ENCODE peak calls at places on chromosomes 2 and 18, in seven cellular contexts. One of them, this sample, is unnamed.

GRCh38 chr18:79815657-79816056 is 17.9 kb downstream of the KCNG2 start:
- DNase-seq in uterus: no peak
- DNase-seq in cardiac muscle cell: no peak
- DNase-seq in fibroblast of lung: no peak
- DNase-seq in heart right ventricle: no peak
- DNase-seq in HCT116: no peak
- DNase-seq in A549: no peak
- DNase-seq in this sample: no peak

GRCh38 chr2:105113616-105114275 is 75.9 kb downstream of the MRPS9 start:
- DNase-seq in heart right ventricle: no peak
- DNase-seq in fibroblast of lung: no peak
- DNase-seq in A549: no peak
- DNase-seq in uterus: no peak
- DNase-seq in cardiac muscle cell: peak; percentile 20
- DNase-seq in HCT116: no peak
- DNase-seq in this sample: no peak

GRCh38 chr18:30709598-30709997 is 332.9 kb downstream of the DSC3 start:
- DNase-seq in HCT116: no peak
- DNase-seq in heart right ventricle: no peak
- DNase-seq in uterus: no peak
- DNase-seq in A549: no peak
- DNase-seq in cardiac muscle cell: no peak
- DNase-seq in fibroblast of lung: no peak
- DNase-seq in this sample: no peak

GRCh38 chr2:28958689-28959088 is 22.4 kb upstream of the TOGARAM2 start:
- DNase-seq in uterus: peak; percentile 44
- DNase-seq in fibroblast of lung: peak; percentile 78
- DNase-seq in A549: peak; percentile 83
- DNase-seq in HCT116: peak; percentile 37
- DNase-seq in heart right ventricle: peak; percentile 60
- DNase-seq in cardiac muscle cell: peak; percentile 87
- DNase-seq in this sample: peak; percentile 58

GRCh38 chr18:25099838-25100393 is 252.1 kb downstream of the ZNF521 start:
- DNase-seq in cardiac muscle cell: peak; percentile 25
- DNase-seq in A549: no peak
- DNase-seq in uterus: no peak
- DNase-seq in HCT116: no peak
- DNase-seq in fibroblast of lung: peak; percentile 51
- DNase-seq in heart right ventricle: no peak
- DNase-seq in this sample: no peak

GRCh38 chr18:63000839-63001238 is 285.5 kb downstream of the PHLPP1 start:
- DNase-seq in cardiac muscle cell: no peak
- DNase-seq in HCT116: no peak
- DNase-seq in uterus: no peak
- DNase-seq in fibroblast of lung: no peak
- DNase-seq in heart right ventricle: no peak
- DNase-seq in A549: no peak
- DNase-seq in this sample: no peak

GRCh38 chr18:78635093-78635800 is 344.4 kb upstream of the SALL3 start:
- DNase-seq in HCT116: no peak
- DNase-seq in A549: no peak
- DNase-seq in fibroblast of lung: no peak
- DNase-seq in uterus: no peak
- DNase-seq in cardiac muscle cell: no peak
- DNase-seq in heart right ventricle: no peak
- DNase-seq in this sample: no peak

GRCh38 chr2:176582990-176583481 is 313.8 kb downstream of the MTX2 start:
- DNase-seq in heart right ventricle: peak; percentile 11
- DNase-seq in HCT116: peak; percentile 65
- DNase-seq in cardiac muscle cell: no peak
- DNase-seq in fibroblast of lung: peak; percentile 89
- DNase-seq in uterus: peak; percentile 53
- DNase-seq in A549: peak; percentile 49
- DNase-seq in this sample: no peak

GRCh38 chr2:147572622-147573021 is 272.2 kb upstream of the ACVR2A start:
- DNase-seq in HCT116: no peak
- DNase-seq in heart right ventricle: no peak
- DNase-seq in fibroblast of lung: no peak
- DNase-seq in A549: no peak
- DNase-seq in cardiac muscle cell: no peak
- DNase-seq in uterus: no peak
- DNase-seq in this sample: no peak

GRCh38 chr2:2657121-2657962 is 326.3 kb upstream of the MYT1L start:
- DNase-seq in cardiac muscle cell: no peak
- DNase-seq in heart right ventricle: no peak
- DNase-seq in HCT116: no peak
- DNase-seq in fibroblast of lung: no peak
- DNase-seq in A549: no peak
- DNase-seq in uterus: no peak
- DNase-seq in this sample: no peak

GRCh38 chr2:43265006-43265770 is 38.8 kb upstream of the ZFP36L2 start:
- DNase-seq in fibroblast of lung: peak; percentile 64
- DNase-seq in A549: no peak
- DNase-seq in cardiac muscle cell: peak; percentile 80
- DNase-seq in uterus: peak; percentile 72
- DNase-seq in HCT116: no peak
- DNase-seq in heart right ventricle: peak; percentile 46
- DNase-seq in this sample: peak; percentile 73

GRCh38 chr2:119435148-119435952 is 3.7 kb downstream of the TMEM37 start:
- DNase-seq in fibroblast of lung: no peak
- DNase-seq in HCT116: no peak
- DNase-seq in uterus: no peak
- DNase-seq in A549: no peak
- DNase-seq in heart right ventricle: no peak
- DNase-seq in cardiac muscle cell: no peak
- DNase-seq in this sample: no peak

GRCh38 chr18:45104071-45104440 is 423.4 kb downstream of the SETBP1 start:
- DNase-seq in fibroblast of lung: no peak
- DNase-seq in A549: no peak
- DNase-seq in cardiac muscle cell: no peak
- DNase-seq in HCT116: no peak
- DNase-seq in heart right ventricle: no peak
- DNase-seq in uterus: no peak
- DNase-seq in this sample: no peak
- H3K4me3 ChIP-seq in fibroblast of lung: no peak overlapping the region
- H3K4me3 ChIP-seq in A549: no peak overlapping the region
- H3K4me3 ChIP-seq in cardiac muscle cell: no peak overlapping the region
- H3K4me3 ChIP-seq in HCT116: no peak overlapping the region
- H3K4me3 ChIP-seq in heart right ventricle: no peak overlapping the region
- H3K4me3 ChIP-seq in uterus: no peak overlapping the region
- H3K4me3 ChIP-seq in this sample: no peak overlapping the region

DNA sequence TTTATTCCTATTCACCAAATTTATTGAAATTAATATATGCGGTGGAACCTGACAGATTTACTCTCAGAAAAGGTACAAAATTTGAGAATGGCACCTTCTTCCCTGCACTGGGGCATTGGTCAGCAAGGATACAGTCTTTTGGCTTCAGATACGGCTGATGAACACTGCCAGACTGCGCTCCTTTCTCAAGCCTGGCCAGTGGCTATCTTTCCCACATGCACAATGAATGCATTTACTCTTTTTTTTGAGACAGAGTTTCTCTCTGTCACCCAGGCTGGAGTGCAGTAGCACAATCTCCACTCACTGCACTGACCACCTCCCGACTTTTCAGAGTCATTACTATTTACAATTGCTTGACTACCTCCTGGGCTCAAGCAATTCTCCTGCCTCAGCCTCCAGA is 61.6 kb downstream of the MOB4 start:
- DNase-seq in A549: no peak
- DNase-seq in cardiac muscle cell: no peak
- DNase-seq in HCT116: no peak
- DNase-seq in uterus: no peak
- DNase-seq in fibroblast of lung: no peak
- DNase-seq in heart right ventricle: no peak
- DNase-seq in this sample: no peak
- H3K9me3 ChIP-seq in A549: peaks cover 24% of the 10 kb centered on the region
- H3K9me3 ChIP-seq in cardiac muscle cell: no peaks in the 10 kb centered on the region
- H3K9me3 ChIP-seq in HCT116: peaks cover 4% of the 10 kb centered on the region
- H3K9me3 ChIP-seq in uterus: no peaks in the 10 kb centered on the region
- H3K9me3 ChIP-seq in fibroblast of lung: no peaks in the 10 kb centered on the region
- H3K9me3 ChIP-seq in heart right ventricle: peaks cover 23% of the 10 kb centered on the region
- H3K9me3 ChIP-seq in this sample: peaks cover 12% of the 10 kb centered on the region

DNA sequence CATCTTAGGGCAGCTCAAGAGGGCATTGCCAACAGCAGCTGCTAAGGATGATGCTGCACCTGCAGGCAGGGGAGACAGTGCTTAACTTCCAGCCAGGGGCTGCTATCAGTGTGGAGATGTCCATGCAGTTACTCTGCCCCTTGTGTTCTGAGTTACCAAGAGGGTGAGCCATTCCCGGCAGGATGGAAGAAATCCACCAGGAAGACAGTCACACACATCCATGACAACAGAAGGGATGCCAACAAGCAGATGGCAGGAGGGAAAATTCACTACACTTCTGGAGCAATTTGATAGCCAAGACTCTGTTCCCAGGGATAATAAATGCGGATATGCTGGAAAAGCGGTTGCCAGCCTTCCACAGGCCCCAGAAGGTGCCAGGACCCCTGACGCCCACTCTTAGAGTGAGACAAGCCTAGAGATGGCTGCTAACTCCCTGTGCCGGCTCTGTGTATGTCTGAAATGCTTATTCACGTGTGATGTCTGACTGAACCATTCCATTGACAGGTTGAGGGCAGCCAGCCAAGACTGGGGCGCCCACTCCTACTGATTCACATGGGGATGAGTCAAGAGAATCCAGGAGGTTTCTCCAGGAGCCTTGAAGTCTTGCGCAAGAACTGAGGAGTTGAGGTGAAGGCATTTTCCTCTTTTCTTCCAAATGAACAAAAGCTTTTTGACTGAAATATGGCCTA is 24.5 kb downstream of the LOXHD1 start:
- DNase-seq in A549: peak; percentile 13
- DNase-seq in HCT116: peak; percentile 53
- DNase-seq in fibroblast of lung: no peak
- DNase-seq in uterus: no peak
- DNase-seq in heart right ventricle: no peak
- DNase-seq in cardiac muscle cell: no peak
- DNase-seq in this sample: no peak
- H3K4me3 ChIP-seq in A549: no peak overlapping the region
- H3K4me3 ChIP-seq in HCT116: no peak overlapping the region
- H3K4me3 ChIP-seq in fibroblast of lung: no peak overlapping the region
- H3K4me3 ChIP-seq in uterus: no peak overlapping the region
- H3K4me3 ChIP-seq in heart right ventricle: no peak overlapping the region
- H3K4me3 ChIP-seq in cardiac muscle cell: no peak overlapping the region
- H3K4me3 ChIP-seq in this sample: no peak overlapping the region

GRCh38 chr18:71643822-71644221 is 900.3 kb downstream of the CBLN2 start:
- DNase-seq in fibroblast of lung: no peak
- DNase-seq in cardiac muscle cell: no peak
- DNase-seq in A549: no peak
- DNase-seq in HCT116: no peak
- DNase-seq in uterus: no peak
- DNase-seq in heart right ventricle: no peak
- DNase-seq in this sample: no peak
- H3K9me3 ChIP-seq in fibroblast of lung: no peaks in the 10 kb centered on the region
- H3K9me3 ChIP-seq in cardiac muscle cell: no peaks in the 10 kb centered on the region
- H3K9me3 ChIP-seq in A549: no peaks in the 10 kb centered on the region
- H3K9me3 ChIP-seq in HCT116: peaks cover 14% of the 10 kb centered on the region
- H3K9me3 ChIP-seq in uterus: no peaks in the 10 kb centered on the region
- H3K9me3 ChIP-seq in heart right ventricle: no peaks in the 10 kb centered on the region
- H3K9me3 ChIP-seq in this sample: no peaks in the 10 kb centered on the region